ENCODE peak calls at places on chromosomes 7 and 10, in nine cellular contexts. One of them, this sample, is unnamed.

GRCh38 chr7:51482976-51483375 is 166.4 kb upstream of the COBL start:
- DNase-seq in CD8-positive, alpha-beta T cell: no peak
- DNase-seq in substantia nigra: no peak
- DNase-seq in mesendoderm: peak
- DNase-seq in AG04450: no peak
- DNase-seq in neural progenitor cell: peak
- DNase-seq in mammary epithelial cell: no peak
- DNase-seq in uterus: no peak
- DNase-seq in HL-60: no peak
- DNase-seq in this sample: no peak

GRCh38 chr7:116955340-116955739 is 2.0 kb downstream of the ST7 start:
- DNase-seq in uterus: no peak
- DNase-seq in AG04450: no peak
- DNase-seq in mesendoderm: no peak
- DNase-seq in CD8-positive, alpha-beta T cell: no peak
- DNase-seq in HL-60: no peak
- DNase-seq in neural progenitor cell: no peak
- DNase-seq in mammary epithelial cell: no peak
- DNase-seq in substantia nigra: no peak
- DNase-seq in this sample: no peak

GRCh38 chr7:123662293-123662692 is 6.6 kb downstream of the LMOD2 start:
- DNase-seq in HL-60: no peak
- DNase-seq in AG04450: no peak
- DNase-seq in mammary epithelial cell: no peak
- DNase-seq in CD8-positive, alpha-beta T cell: no peak
- DNase-seq in uterus: no peak
- DNase-seq in neural progenitor cell: no peak
- DNase-seq in substantia nigra: no peak
- DNase-seq in mesendoderm: no peak
- DNase-seq in this sample: no peak

GRCh38 chr10:62788861-62789467 is 15.6 kb upstream of the ADO start:
- DNase-seq in substantia nigra: no peak
- DNase-seq in mammary epithelial cell: no peak
- DNase-seq in neural progenitor cell: no peak
- DNase-seq in HL-60: no peak
- DNase-seq in AG04450: no peak
- DNase-seq in CD8-positive, alpha-beta T cell: no peak
- DNase-seq in uterus: no peak
- DNase-seq in mesendoderm: no peak
- DNase-seq in this sample: no peak

GRCh38 chr7:44636041-44636580 is 29.7 kb downstream of the OGDH start:
- DNase-seq in substantia nigra: no peak
- DNase-seq in neural progenitor cell: no peak
- DNase-seq in HL-60: no peak
- DNase-seq in uterus: no peak
- DNase-seq in AG04450: no peak
- DNase-seq in mammary epithelial cell: no peak
- DNase-seq in CD8-positive, alpha-beta T cell: no peak
- DNase-seq in mesendoderm: no peak
- DNase-seq in this sample: no peak

GRCh38 chr7:46146454-46147255 is 225.6 kb upstream of the IGFBP3 start:
- DNase-seq in mesendoderm: no peak
- DNase-seq in mammary epithelial cell: no peak
- DNase-seq in CD8-positive, alpha-beta T cell: no peak
- DNase-seq in substantia nigra: no peak
- DNase-seq in uterus: no peak
- DNase-seq in AG04450: no peak
- DNase-seq in HL-60: no peak
- DNase-seq in neural progenitor cell: no peak
- DNase-seq in this sample: no peak

GRCh38 chr10:132701099-132701845 is 84.7 kb downstream of the NKX6-2 start:
- DNase-seq in mammary epithelial cell: no peak
- DNase-seq in neural progenitor cell: no peak
- DNase-seq in substantia nigra: no peak
- DNase-seq in AG04450: no peak
- DNase-seq in HL-60: no peak
- DNase-seq in uterus: no peak
- DNase-seq in mesendoderm: no peak
- DNase-seq in CD8-positive, alpha-beta T cell: no peak
- DNase-seq in this sample: no peak

GRCh38 chr7:104231054-104232046 is 23.5 kb upstream of the ORC5 start:
- DNase-seq in mesendoderm: peak
- DNase-seq in CD8-positive, alpha-beta T cell: peak
- DNase-seq in uterus: peak
- DNase-seq in HL-60: peak
- DNase-seq in AG04450: peak
- DNase-seq in neural progenitor cell: peak
- DNase-seq in mammary epithelial cell: peak
- DNase-seq in substantia nigra: peak
- DNase-seq in this sample: no peak

GRCh38 chr7:127798023-127798422 is 146.0 kb downstream of the SND1 start:
- DNase-seq in mammary epithelial cell: no peak
- DNase-seq in mesendoderm: no peak
- DNase-seq in uterus: peak
- DNase-seq in AG04450: no peak
- DNase-seq in neural progenitor cell: no peak
- DNase-seq in substantia nigra: no peak
- DNase-seq in CD8-positive, alpha-beta T cell: no peak
- DNase-seq in HL-60: no peak
- DNase-seq in this sample: no peak

GRCh38 chr10:79055100-79055782 is 13.5 kb upstream of the ZMIZ1 start:
- DNase-seq in mammary epithelial cell: no peak
- DNase-seq in substantia nigra: no peak
- DNase-seq in neural progenitor cell: no peak
- DNase-seq in CD8-positive, alpha-beta T cell: no peak
- DNase-seq in HL-60: no peak
- DNase-seq in AG04450: no peak
- DNase-seq in uterus: peak
- DNase-seq in mesendoderm: no peak
- DNase-seq in this sample: no peak

GRCh38 chr10:124015991-124016390 is 77.4 kb downstream of the CHST15 start:
- DNase-seq in neural progenitor cell: no peak
- DNase-seq in uterus: no peak
- DNase-seq in mesendoderm: no peak
- DNase-seq in mammary epithelial cell: no peak
- DNase-seq in substantia nigra: no peak
- DNase-seq in CD8-positive, alpha-beta T cell: no peak
- DNase-seq in AG04450: no peak
- DNase-seq in HL-60: no peak
- DNase-seq in this sample: no peak

GRCh38 chr10:124016795-124017375 is 76.5 kb downstream of the CHST15 start:
- DNase-seq in CD8-positive, alpha-beta T cell: no peak
- DNase-seq in AG04450: no peak
- DNase-seq in mesendoderm: no peak
- DNase-seq in HL-60: no peak
- DNase-seq in mammary epithelial cell: no peak
- DNase-seq in substantia nigra: no peak
- DNase-seq in uterus: no peak
- DNase-seq in neural progenitor cell: no peak
- DNase-seq in this sample: no peak

GRCh38 chr10:124018886-124019525 is 74.4 kb downstream of the CHST15 start:
- DNase-seq in AG04450: no peak
- DNase-seq in HL-60: no peak
- DNase-seq in neural progenitor cell: no peak
- DNase-seq in mammary epithelial cell: no peak
- DNase-seq in CD8-positive, alpha-beta T cell: no peak
- DNase-seq in substantia nigra: no peak
- DNase-seq in mesendoderm: no peak
- DNase-seq in uterus: no peak
- DNase-seq in this sample: no peak

GRCh38 chr10:124019886-124020797 is 73.3 kb downstream of the CHST15 start:
- DNase-seq in uterus: no peak
- DNase-seq in mammary epithelial cell: no peak
- DNase-seq in CD8-positive, alpha-beta T cell: no peak
- DNase-seq in mesendoderm: peak
- DNase-seq in HL-60: no peak
- DNase-seq in neural progenitor cell: peak
- DNase-seq in AG04450: no peak
- DNase-seq in substantia nigra: no peak
- DNase-seq in this sample: no peak

DNA sequence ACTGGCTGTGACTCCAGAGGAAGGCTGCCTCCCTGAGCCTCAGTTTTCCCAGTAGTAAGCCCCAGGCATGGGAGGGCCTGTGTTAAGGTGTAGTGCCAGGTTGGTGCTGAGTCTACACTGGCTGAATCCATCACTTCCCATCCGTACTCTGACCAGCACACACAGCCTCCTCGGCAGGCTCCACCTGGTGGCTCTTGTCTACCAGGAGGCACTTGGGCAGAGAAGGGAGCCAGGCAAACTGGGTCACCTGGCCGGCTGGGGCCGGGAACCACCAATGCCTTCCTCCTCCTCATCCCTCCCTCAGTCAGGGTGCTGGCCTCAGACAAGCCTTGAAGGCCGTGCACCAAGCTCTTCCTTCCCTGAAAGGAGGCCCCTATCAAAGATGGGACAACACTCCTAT is 75.7 kb downstream of the CHST15 start:
- DNase-seq in HL-60: no peak
- DNase-seq in mammary epithelial cell: no peak
- DNase-seq in CD8-positive, alpha-beta T cell: no peak
- DNase-seq in neural progenitor cell: no peak
- DNase-seq in mesendoderm: no peak
- DNase-seq in AG04450: no peak
- DNase-seq in uterus: no peak
- DNase-seq in substantia nigra: no peak
- DNase-seq in this sample: no peak
- H3K27ac ChIP-seq in HL-60: no peak
- H3K27ac ChIP-seq in mammary epithelial cell: no peak
- H3K27ac ChIP-seq in CD8-positive, alpha-beta T cell: no peak
- H3K27ac ChIP-seq in neural progenitor cell: no peak
- H3K27ac ChIP-seq in mesendoderm: no peak
- H3K27ac ChIP-seq in AG04450: no peak
- H3K27ac ChIP-seq in uterus: no peak
- H3K27ac ChIP-seq in substantia nigra: no peak
- H3K27ac ChIP-seq in this sample: no peak

GRCh38 chr7:115052706-115053105 is 130.8 kb downstream of the MDFIC start:
- DNase-seq in substantia nigra: no peak
- DNase-seq in AG04450: no peak
- DNase-seq in mesendoderm: peak
- DNase-seq in uterus: no peak
- DNase-seq in mammary epithelial cell: no peak
- DNase-seq in neural progenitor cell: no peak
- DNase-seq in CD8-positive, alpha-beta T cell: no peak
- DNase-seq in HL-60: no peak
- DNase-seq in this sample: no peak
- H3K27ac ChIP-seq in substantia nigra: no peak
- H3K27ac ChIP-seq in AG04450: no peak
- H3K27ac ChIP-seq in mesendoderm: no peak
- H3K27ac ChIP-seq in uterus: no peak
- H3K27ac ChIP-seq in mammary epithelial cell: no peak
- H3K27ac ChIP-seq in neural progenitor cell: no peak
- H3K27ac ChIP-seq in CD8-positive, alpha-beta T cell: no peak
- H3K27ac ChIP-seq in HL-60: no peak
- H3K27ac ChIP-seq in this sample: no peak

GRCh38 chr10:68406111-68406814 is 814 bp downstream of the RUFY2 start:
- DNase-seq in HL-60: peak
- DNase-seq in CD8-positive, alpha-beta T cell: peak
- DNase-seq in substantia nigra: peak
- DNase-seq in mesendoderm: peak
- DNase-seq in neural progenitor cell: peak
- DNase-seq in mammary epithelial cell: peak
- DNase-seq in uterus: no peak
- DNase-seq in AG04450: peak
- DNase-seq in this sample: peak
- H3K27ac ChIP-seq in HL-60: peak
- H3K27ac ChIP-seq in CD8-positive, alpha-beta T cell: peak
- H3K27ac ChIP-seq in substantia nigra: peak
- H3K27ac ChIP-seq in mesendoderm: peak
- H3K27ac ChIP-seq in neural progenitor cell: peak
- H3K27ac ChIP-seq in mammary epithelial cell: peak
- H3K27ac ChIP-seq in uterus: peak
- H3K27ac ChIP-seq in AG04450: peak
- H3K27ac ChIP-seq in this sample: peak

GRCh38 chr7:135775230-135775629 is 26.6 kb upstream of the FAM180A start:
- DNase-seq in neural progenitor cell: no peak
- DNase-seq in AG04450: no peak
- DNase-seq in mammary epithelial cell: no peak
- DNase-seq in mesendoderm: no peak
- DNase-seq in uterus: no peak
- DNase-seq in HL-60: no peak
- DNase-seq in CD8-positive, alpha-beta T cell: no peak
- DNase-seq in substantia nigra: no peak
- DNase-seq in this sample: no peak

GRCh38 chr7:135771961-135772638 is 23.5 kb upstream of the FAM180A start:
- DNase-seq in mesendoderm: peak
- DNase-seq in substantia nigra: no peak
- DNase-seq in CD8-positive, alpha-beta T cell: no peak
- DNase-seq in HL-60: peak
- DNase-seq in neural progenitor cell: no peak
- DNase-seq in AG04450: peak
- DNase-seq in mammary epithelial cell: peak
- DNase-seq in uterus: no peak
- DNase-seq in this sample: no peak

GRCh38 chr7:135772639-135773019 is 24.0 kb upstream of the FAM180A start:
- DNase-seq in uterus: no peak
- DNase-seq in neural progenitor cell: peak
- DNase-seq in AG04450: no peak
- DNase-seq in substantia nigra: no peak
- DNase-seq in mesendoderm: peak
- DNase-seq in CD8-positive, alpha-beta T cell: no peak
- DNase-seq in HL-60: no peak
- DNase-seq in mammary epithelial cell: no peak
- DNase-seq in this sample: no peak

GRCh38 chr7:135773451-135773850 is 24.8 kb upstream of the FAM180A start:
- DNase-seq in HL-60: no peak
- DNase-seq in neural progenitor cell: peak
- DNase-seq in uterus: no peak
- DNase-seq in substantia nigra: no peak
- DNase-seq in CD8-positive, alpha-beta T cell: no peak
- DNase-seq in AG04450: no peak
- DNase-seq in mesendoderm: no peak
- DNase-seq in mammary epithelial cell: no peak
- DNase-seq in this sample: no peak

GRCh38 chr7:135774284-135774683 is 25.7 kb upstream of the FAM180A start:
- DNase-seq in mammary epithelial cell: peak
- DNase-seq in uterus: no peak
- DNase-seq in AG04450: peak
- DNase-seq in substantia nigra: no peak
- DNase-seq in HL-60: no peak
- DNase-seq in neural progenitor cell: no peak
- DNase-seq in mesendoderm: peak
- DNase-seq in CD8-positive, alpha-beta T cell: no peak
- DNase-seq in this sample: no peak
- H3K27ac ChIP-seq in mammary epithelial cell: no peak
- H3K27ac ChIP-seq in uterus: no peak
- H3K27ac ChIP-seq in AG04450: no peak
- H3K27ac ChIP-seq in substantia nigra: no peak
- H3K27ac ChIP-seq in HL-60: no peak
- H3K27ac ChIP-seq in neural progenitor cell: peak
- H3K27ac ChIP-seq in mesendoderm: no peak
- H3K27ac ChIP-seq in CD8-positive, alpha-beta T cell: no peak
- H3K27ac ChIP-seq in this sample: no peak

GRCh38 chr7:157909370-157909769 is 572.6 kb downstream of the DNAJB6 start:
- DNase-seq in mesendoderm: no peak
- DNase-seq in uterus: no peak
- DNase-seq in CD8-positive, alpha-beta T cell: no peak
- DNase-seq in substantia nigra: no peak
- DNase-seq in HL-60: no peak
- DNase-seq in AG04450: no peak
- DNase-seq in mammary epithelial cell: no peak
- DNase-seq in neural progenitor cell: no peak
- DNase-seq in this sample: no peak
- H3K27ac ChIP-seq in mesendoderm: no peak
- H3K27ac ChIP-seq in uterus: no peak
- H3K27ac ChIP-seq in CD8-positive, alpha-beta T cell: no peak
- H3K27ac ChIP-seq in substantia nigra: no peak
- H3K27ac ChIP-seq in HL-60: no peak
- H3K27ac ChIP-seq in AG04450: no peak
- H3K27ac ChIP-seq in mammary epithelial cell: no peak
- H3K27ac ChIP-seq in neural progenitor cell: no peak
- H3K27ac ChIP-seq in this sample: no peak